ENCODE peak calls at places on chromosomes 6 and 20, in four cellular contexts. A is astrocyte, G is H9, K is heart right ventricle. I is an unnamed sample.

GRCh38 chr20:17179840-17180239 is 47.0 kb upstream of the PCSK2 start:
- DNase-seq in A (no peak), G (peak; percentile 43), K (no peak), I (no peak)

GRCh38 chr6:125790403-125791150 is at the start of gene NCOA7:
- DNase-seq in A (peak; percentile 59), G (peak; percentile 80), K (peak; percentile 85), I (peak; percentile 83)

GRCh38 chr6:55853008-55854001 is 22.1 kb downstream of the BMP5 start:
- DNase-seq in A (no peak), G (no peak), K (no peak), I (no peak)

GRCh38 chr6:34531580-34532201 is 24.4 kb downstream of the SPDEF start:
- DNase-seq in A (peak; percentile 77), G (peak; percentile 97), K (peak; percentile 67), I (no peak)

GRCh38 chr6:23797041-23797440 is 329.0 kb upstream of the NRSN1 start:
- DNase-seq in A (no peak), G (no peak), K (no peak), I (no peak)

GRCh38 chr6:159378361-159378760 is 209.2 kb downstream of the FNDC1 start:
- DNase-seq in A (no peak), G (no peak), K (no peak), I (peak; percentile 3)

GRCh38 chr6:14292119-14292518 is 174.5 kb downstream of the CD83 start:
- DNase-seq in A (no peak), G (no peak), K (no peak), I (no peak)

GRCh38 chr20:46129955-46130481 is 11.9 kb downstream of the CD40 start:
- DNase-seq in A (no peak), G (no peak), K (no peak), I (no peak)

GRCh38 chr6:100553243-100553642 is 88.5 kb upstream of the SIM1 start:
- DNase-seq in A (no peak), G (no peak), K (no peak), I (no peak)

GRCh38 chr6:145963216-145964068 is 716 bp downstream of the SHPRH start:
- DNase-seq in A (peak; percentile 41), G (no peak), K (peak; percentile 58), I (peak; percentile 82)

GRCh38 chr20:59518881-59519706 is 85.2 kb upstream of the PHACTR3 start:
- DNase-seq in A (peak; percentile 15), G (peak; percentile 82), K (no peak), I (peak; percentile 77)

GRCh38 chr6:105389543-105389942 is 13.3 kb downstream of the PREP start:
- DNase-seq in A (no peak), G (peak; percentile 46), K (no peak), I (no peak)

GRCh38 chr20:23679448-23680092 is 9.3 kb downstream of the CST4 start:
- DNase-seq in A (no peak), G (peak; percentile 10), K (no peak), I (no peak)

GRCh38 chr6:41976794-41977484 is 35.3 kb upstream of the CCND3 start:
- DNase-seq in A (peak; percentile 84), G (no peak), K (no peak), I (peak; percentile 52)

GRCh38 chr6:16999486-17000436 is 102.1 kb upstream of the STMND1 start:
- DNase-seq in A (peak; percentile 84), G (no peak), K (no peak), I (peak; percentile 92)

GRCh38 chr20:35661013-35661412 is 3.7 kb downstream of the CPNE1 start:
- DNase-seq in A (peak; percentile 46), G (no peak), K (no peak), I (no peak)

GRCh38 chr20:10622657-10623418 is 51.0 kb downstream of the JAG1 start:
- DNase-seq in A (peak; percentile 89), G (no peak), K (no peak), I (peak; percentile 71)

GRCh38 chr20:51918561-51918960 is 116.2 kb upstream of the SALL4 start:
- DNase-seq in A (no peak), G (no peak), K (no peak), I (no peak)

GRCh38 chr6:24489881-24490280 is 503 bp upstream of the GPLD1 start:
- DNase-seq in A (peak; percentile 34), G (no peak), K (no peak), I (peak; percentile 51)

GRCh38 chr20:10074513-10074912 is 39.7 kb downstream of the ANKEF1 start:
- DNase-seq in A (peak; percentile 93), G (no peak), K (no peak), I (peak; percentile 89)

DNA sequence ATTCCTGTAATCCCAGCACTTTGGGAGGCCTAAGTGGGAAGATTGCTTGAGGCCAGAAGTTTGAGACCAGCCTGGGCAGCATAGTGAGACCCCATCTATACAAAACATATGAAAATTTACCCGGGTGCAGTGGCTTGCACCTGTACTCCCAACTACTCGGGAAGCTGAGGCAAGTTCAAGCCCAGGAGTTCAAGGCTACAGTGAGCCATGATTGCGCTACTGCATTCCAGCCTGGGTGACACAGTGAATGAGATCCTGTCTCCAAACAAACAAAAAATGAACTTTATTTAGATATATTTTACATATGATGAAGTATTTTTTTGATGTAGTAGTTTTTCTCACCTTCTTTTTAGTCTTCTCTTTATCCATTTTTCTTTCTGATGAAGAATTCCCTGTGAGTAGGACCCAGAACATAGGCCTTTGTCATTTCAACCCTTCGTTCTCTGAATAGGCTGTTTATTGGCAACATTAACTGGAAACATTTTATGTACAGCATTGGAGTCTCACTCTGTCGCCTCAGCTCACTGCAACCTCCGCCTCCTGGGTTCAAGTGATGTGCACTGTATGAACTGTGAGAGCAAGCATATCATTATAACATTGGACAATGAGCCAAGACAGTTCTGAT is 10.9 kb downstream of the KIF3B start:
- DNase-seq in A (no peak), G (no peak), K (no peak), I (no peak)
- H3K4me1 ChIP-seq in A (no peaks in the 10 kb centered on the region), G (no peaks in the 10 kb centered on the region), K (peaks cover 3% of the 10 kb centered on the region), I (peaks cover 10% of the 10 kb centered on the region)

GRCh38 chr20:57648878-57649616 is 28.8 kb upstream of the ZBP1 start:
- DNase-seq in A (no peak), G (no peak), K (no peak), I (no peak)
- H3K4me1 ChIP-seq in A (no peaks in the 10 kb centered on the region), G (peaks cover 3% of the 10 kb centered on the region), K (no peaks in the 10 kb centered on the region), I (no peaks in the 10 kb centered on the region)

GRCh38 chr6:1854296-1854695 is 244.6 kb downstream of the FOXC1 start:
- DNase-seq in A (no peak), G (no peak), K (no peak), I (no peak)

GRCh38 chr6:1853761-1854160 is 244.0 kb downstream of the FOXC1 start:
- DNase-seq in A (no peak), G (no peak), K (no peak), I (no peak)

GRCh38 chr6:1849686-1850580 is 240.2 kb downstream of the FOXC1 start:
- DNase-seq in A (no peak), G (no peak), K (no peak), I (no peak)

GRCh38 chr6:1850581-1851157 is 241.0 kb downstream of the FOXC1 start:
- DNase-seq in A (no peak), G (no peak), K (no peak), I (no peak)

GRCh38 chr6:1851681-1852456 is 242.2 kb downstream of the FOXC1 start:
- DNase-seq in A (no peak), G (no peak), K (no peak), I (no peak)
- H3K4me1 ChIP-seq in A (no peaks in the 10 kb centered on the region), G (no peaks in the 10 kb centered on the region), K (no peaks in the 10 kb centered on the region), I (no peaks in the 10 kb centered on the region)

GRCh38 chr6:38719358-38719757 is 4.2 kb downstream of the DNAH8 start:
- DNase-seq in A (no peak), G (no peak), K (no peak), I (no peak)
- H3K4me1 ChIP-seq in A (peaks cover 10% of the 10 kb centered on the region), G (no peaks in the 10 kb centered on the region), K (no peaks in the 10 kb centered on the region), I (no peaks in the 10 kb centered on the region)